ENCODE peak calls at places on chromosomes 5 and 9, in seven cellular contexts. One of them, this sample, is unnamed.

GRCh38 chr9:87714819-87715218 is 11.1 kb upstream of the CTSL start:
- DNase-seq in lung: peak
- DNase-seq in dorsolateral prefrontal cortex: peak
- DNase-seq in transverse colon: peak
- DNase-seq in fibroblast of villous mesenchyme: peak
- DNase-seq in aorta: no peak
- DNase-seq in OCI-LY7: no peak
- DNase-seq in this sample: peak

GRCh38 chr9:34995288-34996060 is 5.9 kb downstream of the DNAJB5 start:
- DNase-seq in lung: no peak
- DNase-seq in dorsolateral prefrontal cortex: no peak
- DNase-seq in transverse colon: no peak
- DNase-seq in fibroblast of villous mesenchyme: peak
- DNase-seq in aorta: no peak
- DNase-seq in OCI-LY7: no peak
- DNase-seq in this sample: no peak

GRCh38 chr9:126326228-126327015 is at the start of gene MVB12B:
- DNase-seq in lung: no peak
- DNase-seq in dorsolateral prefrontal cortex: no peak
- DNase-seq in transverse colon: peak
- DNase-seq in fibroblast of villous mesenchyme: peak
- DNase-seq in aorta: peak
- DNase-seq in OCI-LY7: peak
- DNase-seq in this sample: peak

GRCh38 chr9:137156567-137157375 is 13.1 kb downstream of the LRRC26 start:
- DNase-seq in lung: no peak
- DNase-seq in dorsolateral prefrontal cortex: peak
- DNase-seq in transverse colon: peak
- DNase-seq in fibroblast of villous mesenchyme: peak
- DNase-seq in aorta: no peak
- DNase-seq in OCI-LY7: peak
- DNase-seq in this sample: no peak

GRCh38 chr5:179192185-179192890 is 132.2 kb downstream of the ZNF354C start:
- DNase-seq in lung: no peak
- DNase-seq in dorsolateral prefrontal cortex: no peak
- DNase-seq in transverse colon: no peak
- DNase-seq in fibroblast of villous mesenchyme: no peak
- DNase-seq in aorta: peak
- DNase-seq in OCI-LY7: no peak
- DNase-seq in this sample: no peak

GRCh38 chr5:125181159-125181558 is 434.7 kb upstream of the ZNF608 start:
- DNase-seq in lung: no peak
- DNase-seq in dorsolateral prefrontal cortex: no peak
- DNase-seq in transverse colon: no peak
- DNase-seq in fibroblast of villous mesenchyme: no peak
- DNase-seq in aorta: no peak
- DNase-seq in OCI-LY7: no peak
- DNase-seq in this sample: no peak

GRCh38 chr5:91074615-91075014 is 308.5 kb downstream of the ARRDC3 start:
- DNase-seq in lung: peak
- DNase-seq in dorsolateral prefrontal cortex: no peak
- DNase-seq in transverse colon: no peak
- DNase-seq in fibroblast of villous mesenchyme: peak
- DNase-seq in aorta: no peak
- DNase-seq in OCI-LY7: no peak
- DNase-seq in this sample: no peak

GRCh38 chr5:149834246-149834855 is 104.2 kb downstream of the PPARGC1B start:
- DNase-seq in lung: peak
- DNase-seq in dorsolateral prefrontal cortex: peak
- DNase-seq in transverse colon: peak
- DNase-seq in fibroblast of villous mesenchyme: peak
- DNase-seq in aorta: peak
- DNase-seq in OCI-LY7: peak
- DNase-seq in this sample: peak

GRCh38 chr9:112299514-112299913 is 33.9 kb downstream of the PTBP3 start:
- DNase-seq in lung: no peak
- DNase-seq in dorsolateral prefrontal cortex: no peak
- DNase-seq in transverse colon: no peak
- DNase-seq in fibroblast of villous mesenchyme: peak
- DNase-seq in aorta: no peak
- DNase-seq in OCI-LY7: no peak
- DNase-seq in this sample: no peak

GRCh38 chr5:62275581-62275980 is 30.4 kb upstream of the KIF2A start:
- DNase-seq in lung: no peak
- DNase-seq in dorsolateral prefrontal cortex: no peak
- DNase-seq in transverse colon: no peak
- DNase-seq in fibroblast of villous mesenchyme: no peak
- DNase-seq in aorta: no peak
- DNase-seq in OCI-LY7: no peak
- DNase-seq in this sample: no peak

GRCh38 chr9:13459071-13459470 is 179.6 kb upstream of the MPDZ start:
- DNase-seq in lung: no peak
- DNase-seq in dorsolateral prefrontal cortex: no peak
- DNase-seq in transverse colon: no peak
- DNase-seq in fibroblast of villous mesenchyme: no peak
- DNase-seq in aorta: no peak
- DNase-seq in OCI-LY7: no peak
- DNase-seq in this sample: no peak

GRCh38 chr5:72494700-72495124 is 12.5 kb downstream of the ZNF366 start:
- DNase-seq in lung: no peak
- DNase-seq in dorsolateral prefrontal cortex: no peak
- DNase-seq in transverse colon: no peak
- DNase-seq in fibroblast of villous mesenchyme: peak
- DNase-seq in aorta: no peak
- DNase-seq in OCI-LY7: no peak
- DNase-seq in this sample: no peak

GRCh38 chr5:84634256-84634655 is 249.6 kb upstream of the EDIL3 start:
- DNase-seq in lung: no peak
- DNase-seq in dorsolateral prefrontal cortex: no peak
- DNase-seq in transverse colon: no peak
- DNase-seq in fibroblast of villous mesenchyme: no peak
- DNase-seq in aorta: peak
- DNase-seq in OCI-LY7: no peak
- DNase-seq in this sample: no peak

GRCh38 chr9:33817327-33818166 is 587 bp downstream of the UBE2R2 start:
- DNase-seq in lung: peak
- DNase-seq in dorsolateral prefrontal cortex: peak
- DNase-seq in transverse colon: peak
- DNase-seq in fibroblast of villous mesenchyme: peak
- DNase-seq in aorta: no peak
- DNase-seq in OCI-LY7: peak
- DNase-seq in this sample: peak

DNA sequence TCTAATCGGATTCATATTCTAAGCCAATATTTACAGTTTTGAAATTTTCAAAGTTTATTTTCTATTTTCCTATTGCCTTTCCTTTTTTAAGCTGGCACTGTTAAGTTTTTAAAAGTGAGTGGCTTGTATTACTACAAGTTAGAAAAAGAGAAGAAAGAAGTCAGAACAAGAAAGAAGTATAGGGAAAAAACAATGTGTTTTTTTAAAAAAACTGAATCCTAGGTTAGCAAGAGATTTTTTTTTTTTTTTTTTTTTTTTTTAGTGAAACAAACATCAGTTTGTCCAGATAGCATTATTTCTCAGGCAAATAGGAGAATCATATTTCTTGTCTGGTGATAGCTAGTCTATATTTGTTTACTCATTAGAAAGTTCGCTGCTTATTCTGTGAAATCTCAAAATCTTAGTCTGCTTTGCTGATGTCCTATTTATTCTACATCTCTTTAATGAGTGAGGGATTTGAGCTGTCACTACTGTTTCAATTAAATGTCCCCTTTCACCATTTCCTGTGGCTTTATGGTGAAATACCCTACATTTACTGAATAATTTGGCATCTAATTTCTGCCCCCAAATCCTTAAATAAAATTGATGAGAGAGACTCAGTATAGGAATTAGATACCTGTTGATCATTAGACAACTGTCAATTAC is 19.1 kb upstream of the LMNB1 start:
- DNase-seq in lung: no peak
- DNase-seq in dorsolateral prefrontal cortex: no peak
- DNase-seq in transverse colon: no peak
- DNase-seq in fibroblast of villous mesenchyme: no peak
- DNase-seq in aorta: no peak
- DNase-seq in OCI-LY7: no peak
- DNase-seq in this sample: no peak
- H3K4me3 ChIP-seq in lung: no peak
- H3K4me3 ChIP-seq in dorsolateral prefrontal cortex: no peak
- H3K4me3 ChIP-seq in transverse colon: no peak
- H3K4me3 ChIP-seq in fibroblast of villous mesenchyme: no peak
- H3K4me3 ChIP-seq in aorta: no peak
- H3K4me3 ChIP-seq in OCI-LY7: no peak
- H3K4me3 ChIP-seq in this sample: no peak

GRCh38 chr9:129485140-129485758 is 135.7 kb downstream of the C9orf50 start:
- DNase-seq in lung: no peak
- DNase-seq in dorsolateral prefrontal cortex: no peak
- DNase-seq in transverse colon: no peak
- DNase-seq in fibroblast of villous mesenchyme: no peak
- DNase-seq in aorta: no peak
- DNase-seq in OCI-LY7: no peak
- DNase-seq in this sample: no peak

GRCh38 chr9:129484325-129485000 is 136.4 kb downstream of the C9orf50 start:
- DNase-seq in lung: no peak
- DNase-seq in dorsolateral prefrontal cortex: no peak
- DNase-seq in transverse colon: no peak
- DNase-seq in fibroblast of villous mesenchyme: no peak
- DNase-seq in aorta: no peak
- DNase-seq in OCI-LY7: no peak
- DNase-seq in this sample: no peak

GRCh38 chr9:129481824-129482511 is 138.9 kb downstream of the C9orf50 start:
- DNase-seq in lung: no peak
- DNase-seq in dorsolateral prefrontal cortex: no peak
- DNase-seq in transverse colon: no peak
- DNase-seq in fibroblast of villous mesenchyme: no peak
- DNase-seq in aorta: peak
- DNase-seq in OCI-LY7: no peak
- DNase-seq in this sample: no peak

GRCh38 chr9:129482521-129483466 is 138.1 kb downstream of the C9orf50 start:
- DNase-seq in lung: peak
- DNase-seq in dorsolateral prefrontal cortex: peak
- DNase-seq in transverse colon: peak
- DNase-seq in fibroblast of villous mesenchyme: peak
- DNase-seq in aorta: peak
- DNase-seq in OCI-LY7: no peak
- DNase-seq in this sample: peak

DNA sequence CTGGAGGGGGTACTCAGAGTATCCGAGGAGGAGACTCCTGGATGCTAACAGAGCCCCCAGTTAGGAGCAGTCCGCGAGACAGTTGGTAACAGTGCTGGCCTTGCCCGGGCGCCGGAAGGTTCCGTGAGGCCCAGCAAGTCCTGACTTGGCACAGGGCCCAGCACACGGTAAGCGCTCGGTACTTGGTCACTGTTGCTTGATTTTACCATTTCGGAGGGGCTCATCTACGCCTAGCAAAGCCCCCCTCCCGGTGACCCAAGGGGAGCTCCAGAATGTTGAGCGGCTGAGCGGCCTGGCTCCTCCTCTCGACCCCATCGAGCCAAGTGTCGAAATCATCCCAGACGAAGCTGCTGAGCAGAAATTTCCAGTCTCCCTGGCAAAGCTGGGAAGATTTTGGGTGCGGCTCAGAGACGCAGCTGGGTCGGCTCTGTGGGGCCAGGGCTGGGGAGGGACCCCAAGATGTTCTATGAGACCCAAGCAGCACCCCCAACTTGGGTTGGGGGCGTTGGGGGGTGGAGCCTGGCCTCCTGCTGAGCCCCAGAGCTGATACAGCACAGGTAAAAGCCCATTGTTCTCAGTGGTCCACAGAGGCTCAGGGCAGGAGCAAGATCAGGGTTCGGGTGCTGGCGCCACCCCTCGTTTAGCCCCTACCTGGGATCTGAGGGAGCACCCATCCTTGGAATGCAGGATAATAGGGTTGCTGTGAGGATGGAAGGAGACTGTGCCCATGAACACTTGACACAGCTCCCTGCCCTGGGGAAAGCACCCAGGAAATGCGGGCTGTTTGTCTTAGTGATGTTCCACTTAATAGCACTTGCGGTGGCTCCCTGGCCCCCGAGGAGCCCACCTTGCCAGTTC is 137.2 kb downstream of the C9orf50 start:
- DNase-seq in lung: peak
- DNase-seq in dorsolateral prefrontal cortex: peak
- DNase-seq in transverse colon: peak
- DNase-seq in fibroblast of villous mesenchyme: peak
- DNase-seq in aorta: peak
- DNase-seq in OCI-LY7: no peak
- DNase-seq in this sample: peak
- H3K4me3 ChIP-seq in lung: peak
- H3K4me3 ChIP-seq in dorsolateral prefrontal cortex: peak
- H3K4me3 ChIP-seq in transverse colon: peak
- H3K4me3 ChIP-seq in fibroblast of villous mesenchyme: peak
- H3K4me3 ChIP-seq in aorta: no peak
- H3K4me3 ChIP-seq in OCI-LY7: no peak
- H3K4me3 ChIP-seq in this sample: no peak

DNA sequence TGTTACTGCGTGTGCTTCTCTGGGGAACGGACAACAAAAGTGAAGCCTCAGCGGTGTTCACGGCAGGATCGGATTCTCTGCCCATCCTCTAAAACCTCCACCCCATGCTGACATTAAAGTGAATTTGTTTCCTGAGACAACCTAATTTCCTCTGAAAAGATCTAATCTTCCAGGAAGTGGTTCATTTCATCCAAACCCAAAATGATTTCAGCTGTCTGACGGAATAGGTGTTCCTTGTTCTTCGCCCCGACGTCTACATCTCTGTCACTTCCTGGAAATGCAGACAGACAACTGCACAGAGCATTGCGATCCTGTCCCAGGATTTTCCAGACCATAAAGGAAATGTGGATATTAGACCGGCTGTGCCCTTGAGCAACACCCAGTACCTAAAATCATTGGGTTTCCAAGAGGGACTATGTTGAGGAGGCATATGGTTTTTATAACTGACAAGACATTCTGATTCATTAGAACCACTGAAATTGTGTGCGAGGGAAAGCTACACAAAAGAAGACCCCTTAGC is 74.1 kb downstream of the MSX2 start:
- DNase-seq in lung: no peak
- DNase-seq in dorsolateral prefrontal cortex: no peak
- DNase-seq in transverse colon: no peak
- DNase-seq in fibroblast of villous mesenchyme: peak
- DNase-seq in aorta: no peak
- DNase-seq in OCI-LY7: no peak
- DNase-seq in this sample: no peak
- H3K4me3 ChIP-seq in lung: no peak
- H3K4me3 ChIP-seq in dorsolateral prefrontal cortex: no peak
- H3K4me3 ChIP-seq in transverse colon: no peak
- H3K4me3 ChIP-seq in fibroblast of villous mesenchyme: no peak
- H3K4me3 ChIP-seq in aorta: no peak
- H3K4me3 ChIP-seq in OCI-LY7: no peak
- H3K4me3 ChIP-seq in this sample: no peak

DNA sequence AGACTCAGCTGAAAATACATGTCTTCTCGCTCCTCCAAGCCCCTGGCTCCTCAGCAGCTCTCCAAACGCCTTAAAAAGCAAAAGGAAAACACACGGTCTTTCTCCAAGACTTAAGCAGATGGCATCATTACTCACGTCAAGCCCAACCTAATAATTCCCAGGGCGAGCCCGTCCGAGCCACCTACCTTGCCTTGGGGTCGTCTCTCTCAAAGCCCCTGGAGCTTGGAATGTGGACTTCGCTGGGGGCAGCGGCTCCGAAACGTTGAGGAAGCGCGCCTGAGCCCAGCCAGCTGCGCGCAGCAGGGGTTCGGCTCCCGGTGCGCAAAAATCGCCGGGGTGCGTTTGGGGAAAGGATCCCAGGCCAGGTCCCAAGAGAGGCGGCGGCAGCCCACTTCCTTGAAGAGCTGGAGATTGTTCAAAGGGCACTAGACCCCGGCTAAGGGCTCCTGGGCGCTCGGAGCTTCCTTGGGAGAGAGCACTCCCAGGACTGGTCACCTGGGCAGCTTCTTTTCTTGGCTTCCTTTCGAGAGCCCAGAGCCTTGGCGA is 395 bp downstream of the DRD1 start:
- DNase-seq in lung: no peak
- DNase-seq in dorsolateral prefrontal cortex: no peak
- DNase-seq in transverse colon: no peak
- DNase-seq in fibroblast of villous mesenchyme: peak
- DNase-seq in aorta: peak
- DNase-seq in OCI-LY7: no peak
- DNase-seq in this sample: no peak
- H3K4me3 ChIP-seq in lung: no peak
- H3K4me3 ChIP-seq in dorsolateral prefrontal cortex: peak
- H3K4me3 ChIP-seq in transverse colon: peak
- H3K4me3 ChIP-seq in fibroblast of villous mesenchyme: no peak
- H3K4me3 ChIP-seq in aorta: peak
- H3K4me3 ChIP-seq in OCI-LY7: no peak
- H3K4me3 ChIP-seq in this sample: no peak

This sample was measured in body of pancreas.